ENCODE peak calls at places on chromosomes 13 and 19, in seven cellular contexts. One of them, this sample, is unnamed.

GRCh38 chr19:3881272-3882040 is 971 bp downstream of the ATCAY start:
- DNase-seq in sigmoid colon: no peak
- DNase-seq in IMR-90: no peak
- DNase-seq in GM23338: peak; percentile 77
- DNase-seq in thoracic aorta: no peak
- DNase-seq in HepG2: no peak
- DNase-seq in colonic mucosa: no peak
- DNase-seq in this sample: no peak

GRCh38 chr13:57633950-57634828 is 2.6 kb downstream of the PCDH17 start:
- DNase-seq in IMR-90: no peak
- DNase-seq in colonic mucosa: no peak
- DNase-seq in sigmoid colon: peak; percentile 61
- DNase-seq in HepG2: no peak
- DNase-seq in GM23338: peak; percentile 74
- DNase-seq in thoracic aorta: no peak
- DNase-seq in this sample: no peak

GRCh38 chr13:113981201-113981605 is 7.3 kb upstream of the C13orf46 start:
- DNase-seq in HepG2: no peak
- DNase-seq in thoracic aorta: peak; percentile 1
- DNase-seq in GM23338: no peak
- DNase-seq in sigmoid colon: peak; percentile 62
- DNase-seq in IMR-90: no peak
- DNase-seq in colonic mucosa: peak; percentile 90
- DNase-seq in this sample: peak; percentile 88

GRCh38 chr13:30340367-30341184 is 33.2 kb upstream of the KATNAL1 start:
- DNase-seq in IMR-90: peak; percentile 89
- DNase-seq in HepG2: no peak
- DNase-seq in colonic mucosa: peak; percentile 34
- DNase-seq in thoracic aorta: peak; percentile 38
- DNase-seq in GM23338: no peak
- DNase-seq in sigmoid colon: peak; percentile 95
- DNase-seq in this sample: peak; percentile 35

GRCh38 chr19:13260883-13261653 is 110.9 kb downstream of the IER2 start:
- DNase-seq in IMR-90: peak; percentile 93
- DNase-seq in colonic mucosa: no peak
- DNase-seq in HepG2: no peak
- DNase-seq in sigmoid colon: no peak
- DNase-seq in thoracic aorta: no peak
- DNase-seq in GM23338: no peak
- DNase-seq in this sample: no peak

GRCh38 chr13:87827479-87827878 is 156.3 kb downstream of the SLITRK5 start:
- DNase-seq in colonic mucosa: no peak
- DNase-seq in GM23338: no peak
- DNase-seq in IMR-90: no peak
- DNase-seq in thoracic aorta: no peak
- DNase-seq in HepG2: no peak
- DNase-seq in sigmoid colon: no peak
- DNase-seq in this sample: no peak

GRCh38 chr19:3055741-3056453 is 6.4 kb downstream of the TLE5 start:
- DNase-seq in GM23338: peak; percentile 57
- DNase-seq in IMR-90: no peak
- DNase-seq in thoracic aorta: no peak
- DNase-seq in colonic mucosa: peak; percentile 91
- DNase-seq in HepG2: no peak
- DNase-seq in sigmoid colon: no peak
- DNase-seq in this sample: peak; percentile 72

GRCh38 chr13:59368652-59369051 is 795.1 kb downstream of the DIAPH3 start:
- DNase-seq in thoracic aorta: no peak
- DNase-seq in sigmoid colon: no peak
- DNase-seq in GM23338: no peak
- DNase-seq in HepG2: no peak
- DNase-seq in IMR-90: no peak
- DNase-seq in colonic mucosa: no peak
- DNase-seq in this sample: no peak

GRCh38 chr19:9498183-9498902 is at the start of gene ZNF560:
- DNase-seq in colonic mucosa: no peak
- DNase-seq in GM23338: peak; percentile 47
- DNase-seq in HepG2: no peak
- DNase-seq in IMR-90: peak; percentile 12
- DNase-seq in sigmoid colon: no peak
- DNase-seq in thoracic aorta: no peak
- DNase-seq in this sample: no peak

GRCh38 chr19:33052352-33052972 is 12.2 kb downstream of the RHPN2 start:
- DNase-seq in sigmoid colon: no peak
- DNase-seq in colonic mucosa: peak; percentile 72
- DNase-seq in thoracic aorta: no peak
- DNase-seq in IMR-90: peak; percentile 54
- DNase-seq in GM23338: no peak
- DNase-seq in HepG2: peak; percentile 60
- DNase-seq in this sample: no peak

GRCh38 chr19:13842294-13843103 is 34.4 kb upstream of the NANOS3 start:
- DNase-seq in colonic mucosa: peak; percentile 85
- DNase-seq in GM23338: no peak
- DNase-seq in HepG2: no peak
- DNase-seq in thoracic aorta: peak; percentile 70
- DNase-seq in IMR-90: peak; percentile 65
- DNase-seq in sigmoid colon: peak; percentile 97
- DNase-seq in this sample: peak; percentile 84

GRCh38 chr13:110305949-110306339 is 1.0 kb downstream of the COL4A1 start:
- DNase-seq in HepG2: no peak
- DNase-seq in colonic mucosa: no peak
- DNase-seq in sigmoid colon: peak; percentile 68
- DNase-seq in thoracic aorta: no peak
- DNase-seq in GM23338: no peak
- DNase-seq in IMR-90: no peak
- DNase-seq in this sample: no peak

GRCh38 chr13:91127995-91128394 is 219.5 kb upstream of the MIR17HG start:
- DNase-seq in sigmoid colon: no peak
- DNase-seq in colonic mucosa: no peak
- DNase-seq in thoracic aorta: no peak
- DNase-seq in HepG2: no peak
- DNase-seq in IMR-90: no peak
- DNase-seq in GM23338: no peak
- DNase-seq in this sample: no peak

GRCh38 chr13:104310861-104311260 is 1244.6 kb upstream of the SLC10A2 start:
- DNase-seq in thoracic aorta: no peak
- DNase-seq in sigmoid colon: no peak
- DNase-seq in HepG2: no peak
- DNase-seq in IMR-90: no peak
- DNase-seq in GM23338: no peak
- DNase-seq in colonic mucosa: no peak
- DNase-seq in this sample: no peak

GRCh38 chr19:13996928-13997636 is 9.0 kb downstream of the RFX1 start:
- DNase-seq in IMR-90: no peak
- DNase-seq in sigmoid colon: no peak
- DNase-seq in GM23338: no peak
- DNase-seq in colonic mucosa: no peak
- DNase-seq in thoracic aorta: no peak
- DNase-seq in HepG2: no peak
- DNase-seq in this sample: no peak

GRCh38 chr13:35470671-35471465 is 5.6 kb downstream of the MAB21L1 start:
- DNase-seq in GM23338: peak; percentile 87
- DNase-seq in sigmoid colon: peak; percentile 67
- DNase-seq in IMR-90: peak; percentile 2
- DNase-seq in HepG2: no peak
- DNase-seq in colonic mucosa: peak; percentile 30
- DNase-seq in thoracic aorta: no peak
- DNase-seq in this sample: no peak

GRCh38 chr13:94984974-94985373 is 272.6 kb upstream of the SOX21 start:
- DNase-seq in IMR-90: no peak
- DNase-seq in colonic mucosa: no peak
- DNase-seq in thoracic aorta: no peak
- DNase-seq in HepG2: no peak
- DNase-seq in sigmoid colon: no peak
- DNase-seq in GM23338: no peak
- DNase-seq in this sample: no peak

GRCh38 chr13:94992277-94992989 is 280.1 kb upstream of the SOX21 start:
- DNase-seq in thoracic aorta: no peak
- DNase-seq in HepG2: no peak
- DNase-seq in sigmoid colon: no peak
- DNase-seq in colonic mucosa: no peak
- DNase-seq in IMR-90: no peak
- DNase-seq in GM23338: no peak
- DNase-seq in this sample: no peak

GRCh38 chr13:94987081-94987480 is 274.7 kb upstream of the SOX21 start:
- DNase-seq in GM23338: no peak
- DNase-seq in colonic mucosa: no peak
- DNase-seq in thoracic aorta: no peak
- DNase-seq in sigmoid colon: no peak
- DNase-seq in HepG2: no peak
- DNase-seq in IMR-90: no peak
- DNase-seq in this sample: no peak

GRCh38 chr13:94987869-94988268 is 275.5 kb upstream of the SOX21 start:
- DNase-seq in colonic mucosa: no peak
- DNase-seq in IMR-90: no peak
- DNase-seq in thoracic aorta: no peak
- DNase-seq in GM23338: no peak
- DNase-seq in HepG2: no peak
- DNase-seq in sigmoid colon: no peak
- DNase-seq in this sample: no peak

DNA sequence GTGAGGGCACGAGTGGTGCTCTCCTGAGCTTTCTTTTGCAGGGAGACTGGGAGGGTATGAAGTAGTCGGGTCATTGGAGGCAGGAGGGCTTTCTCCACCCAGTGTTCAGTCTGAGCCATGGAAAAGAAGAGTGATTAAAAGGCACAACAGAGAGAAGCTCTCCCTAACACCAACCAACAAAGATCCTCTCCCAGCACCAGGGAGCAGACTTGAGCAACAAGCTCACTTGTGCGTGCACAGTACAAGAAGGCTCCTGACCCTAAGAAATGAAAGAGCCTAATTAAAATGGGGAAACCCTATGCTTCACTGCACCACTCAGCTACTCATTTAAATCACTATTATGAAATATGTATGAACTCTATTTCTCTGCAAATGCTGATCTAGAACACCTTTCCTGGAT is 276.3 kb upstream of the SOX21 start:
- DNase-seq in thoracic aorta: no peak
- DNase-seq in HepG2: peak; percentile 7
- DNase-seq in GM23338: peak; percentile 55
- DNase-seq in sigmoid colon: no peak
- DNase-seq in colonic mucosa: no peak
- DNase-seq in IMR-90: no peak
- DNase-seq in this sample: no peak
- TF ChIP-seq CTCF in thoracic aorta: no peak
- TF ChIP-seq CTCF in HepG2: peak; percentile 19
- TF ChIP-seq CTCF in GM23338: peak; percentile 40
- TF ChIP-seq CTCF in sigmoid colon: no peak
- TF ChIP-seq CTCF in colonic mucosa: no peak
- TF ChIP-seq CTCF in IMR-90: no peak
- TF ChIP-seq CTCF in this sample: no peak

DNA sequence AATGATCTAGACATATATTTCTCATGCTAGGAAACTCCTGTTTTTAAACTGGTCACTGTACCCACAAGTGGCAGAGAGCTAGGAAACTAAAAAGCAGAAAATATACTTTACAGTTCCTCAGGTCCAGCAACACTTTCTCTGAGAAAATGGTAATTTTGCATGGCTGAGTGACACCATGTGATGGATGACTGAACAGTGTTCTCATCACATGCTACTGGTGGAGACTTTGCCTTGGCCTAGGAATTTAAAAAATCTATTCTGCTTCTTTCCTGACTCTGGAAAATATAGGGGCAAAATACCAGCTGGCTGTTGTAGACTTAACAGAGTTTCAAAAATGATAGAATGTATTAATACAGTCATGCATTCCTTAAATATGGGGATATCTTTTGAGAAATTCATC is 50.0 kb downstream of the LATS2 start:
- DNase-seq in thoracic aorta: no peak
- DNase-seq in sigmoid colon: no peak
- DNase-seq in IMR-90: no peak
- DNase-seq in HepG2: no peak
- DNase-seq in colonic mucosa: no peak
- DNase-seq in GM23338: no peak
- DNase-seq in this sample: no peak
- H3K4me1 ChIP-seq in thoracic aorta: peaks cover 66% of the 10 kb centered on the region
- H3K4me1 ChIP-seq in sigmoid colon: peaks cover 84% of the 10 kb centered on the region
- H3K4me1 ChIP-seq in IMR-90: peaks cover 38% of the 10 kb centered on the region
- H3K4me1 ChIP-seq in HepG2: peaks cover 66% of the 10 kb centered on the region
- H3K4me1 ChIP-seq in colonic mucosa: no peaks in the 10 kb centered on the region
- H3K4me1 ChIP-seq in GM23338: peaks cover under 1% of the 10 kb centered on the region
- H3K4me1 ChIP-seq in this sample: peaks cover 48% of the 10 kb centered on the region

DNA sequence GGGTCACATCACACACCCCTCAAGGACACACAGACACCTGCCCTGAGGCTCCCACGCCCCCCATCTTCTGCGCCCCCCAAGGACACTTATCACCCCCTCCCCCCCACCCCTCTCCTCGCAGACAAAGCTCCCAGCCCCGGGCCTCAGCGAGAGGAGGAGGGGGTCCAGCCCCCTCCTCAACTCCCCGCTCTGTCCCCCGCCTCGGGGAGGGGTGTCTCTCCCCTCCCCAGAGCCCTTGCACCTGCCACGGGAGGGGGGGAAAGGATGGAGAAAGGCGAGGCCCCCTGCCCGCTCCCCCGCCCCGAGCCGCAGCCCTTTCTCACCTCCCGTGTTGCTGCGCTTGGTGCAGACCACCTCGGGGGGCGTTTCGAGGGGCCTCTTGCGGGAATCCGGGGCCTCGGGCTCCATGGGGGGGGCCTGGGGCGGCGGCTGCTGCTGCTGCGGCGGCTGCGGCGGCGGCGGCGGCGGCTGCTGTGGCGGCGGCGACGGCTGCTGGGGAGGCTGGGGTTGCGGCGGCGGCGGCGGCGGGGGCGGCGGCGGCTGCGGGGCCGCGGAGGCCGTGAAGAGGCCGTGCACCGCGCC is 630 bp downstream of the NOVA2 start:
- DNase-seq in colonic mucosa: no peak
- DNase-seq in IMR-90: no peak
- DNase-seq in HepG2: no peak
- DNase-seq in thoracic aorta: no peak
- DNase-seq in sigmoid colon: no peak
- DNase-seq in GM23338: no peak
- DNase-seq in this sample: no peak
- H3K27me3 ChIP-seq in colonic mucosa: peaks cover 48% of the 10 kb centered on the region
- H3K27me3 ChIP-seq in IMR-90: peaks cover 73% of the 10 kb centered on the region
- H3K27me3 ChIP-seq in HepG2: peaks cover 1% of the 10 kb centered on the region
- H3K27me3 ChIP-seq in thoracic aorta: peaks cover 11% of the 10 kb centered on the region
- H3K27me3 ChIP-seq in sigmoid colon: peaks cover 60% of the 10 kb centered on the region
- H3K27me3 ChIP-seq in GM23338: peaks cover 2% of the 10 kb centered on the region
- H3K27me3 ChIP-seq in this sample: no peaks in the 10 kb centered on the region

DNA sequence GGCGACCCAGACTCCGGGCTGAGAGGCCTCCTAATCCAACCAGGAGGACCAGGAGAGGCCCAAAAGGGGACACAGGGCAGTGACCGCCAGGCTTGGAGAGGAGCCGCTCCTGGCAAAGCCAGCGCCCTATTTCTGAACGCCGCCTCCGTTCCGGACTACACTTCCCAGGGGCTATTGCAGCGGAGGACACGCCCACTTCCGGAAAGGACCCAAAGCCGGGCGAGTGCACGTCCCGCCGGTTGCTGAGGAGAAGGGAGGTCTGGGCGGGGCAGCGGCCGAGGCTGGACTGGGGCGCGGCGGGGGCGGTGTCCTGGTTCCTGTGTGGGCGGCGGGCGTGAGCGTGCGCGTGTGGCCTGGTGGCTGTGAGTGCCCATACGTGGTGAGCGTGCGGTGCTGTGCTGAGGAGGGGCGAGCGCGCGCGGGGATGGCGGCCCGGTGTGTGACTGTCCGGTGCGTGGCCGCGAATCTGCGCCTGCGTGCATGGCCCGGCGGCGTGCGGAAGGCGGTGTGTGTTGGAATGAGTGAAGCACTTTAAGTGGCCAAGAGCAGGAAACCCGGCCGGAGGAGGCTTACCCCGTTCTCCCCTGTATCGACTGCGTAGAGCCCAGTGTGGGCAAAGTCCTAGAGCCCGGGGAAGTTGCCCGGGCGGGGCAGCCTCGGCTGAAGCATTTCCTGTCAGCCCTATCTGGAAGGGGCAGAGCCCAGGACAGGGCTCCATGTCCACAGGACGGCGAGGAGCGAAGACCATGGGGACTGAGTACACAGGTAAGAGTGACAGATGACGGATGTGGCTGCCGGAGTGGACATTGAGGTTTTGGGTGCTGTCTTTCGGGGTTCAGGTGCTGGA is at the start of gene ZNF470:
- DNase-seq in colonic mucosa: peak; percentile 97
- DNase-seq in HepG2: no peak
- DNase-seq in IMR-90: peak; percentile 87
- DNase-seq in GM23338: peak; percentile 97
- DNase-seq in sigmoid colon: peak; percentile 98
- DNase-seq in thoracic aorta: peak; percentile 85
- DNase-seq in this sample: peak; percentile 96
- TF ChIP-seq CTCF in colonic mucosa: no peak
- TF ChIP-seq CTCF in HepG2: no peak
- TF ChIP-seq CTCF in IMR-90: no peak
- TF ChIP-seq CTCF in GM23338: no peak
- TF ChIP-seq CTCF in sigmoid colon: no peak
- TF ChIP-seq CTCF in thoracic aorta: no peak
- TF ChIP-seq CTCF in this sample: no peak